ENCODE peak calls at places on chromosomes 5 and 9, in seven cellular contexts. W is esophagus squamous epithelium, K is breast epithelium, T is PC-9, G is HCT116, Q is K562, P is prostate gland. L is an unnamed sample.

GRCh38 chr9:90057361-90057760 is 452.5 kb downstream of the GADD45G start:
- DNase-seq in W (no peak), K (no peak), T (no peak), G (no peak), Q (no peak), P (no peak), L (no peak)

GRCh38 chr9:121495976-121496375 is 3.7 kb downstream of the GGTA1 start:
- DNase-seq in W (no peak), K (no peak), T (no peak), G (no peak), Q (no peak), P (no peak), L (no peak)

GRCh38 chr5:177307544-177308363 is 3.9 kb downstream of the MXD3 start:
- DNase-seq in W (no peak), K (no peak), T (no peak), G (no peak), Q (no peak), P (no peak), L (no peak)

GRCh38 chr9:70340572-70340971 is 73.9 kb downstream of the KLF9 start:
- DNase-seq in W (no peak), K (no peak), T (no peak), G (no peak), Q (peak; percentile 7), P (no peak), L (no peak)

GRCh38 chr5:98308960-98309359 is 464.5 kb upstream of the RGMB start:
- DNase-seq in W (no peak), K (no peak), T (no peak), G (peak; percentile 19), Q (no peak), P (no peak), L (no peak)

GRCh38 chr5:149869266-149869875 is 75.2 kb downstream of the PDE6A start:
- DNase-seq in W (no peak), K (no peak), T (no peak), G (no peak), Q (no peak), P (no peak), L (no peak)

GRCh38 chr9:120693609-120694008 is 20.7 kb downstream of the MEGF9 start:
- DNase-seq in W (no peak), K (no peak), T (no peak), G (no peak), Q (no peak), P (no peak), L (no peak)

GRCh38 chr9:127561491-127562270 is 50.4 kb upstream of the STXBP1 start:
- DNase-seq in W (no peak), K (peak; percentile 90), T (peak; percentile 100), G (peak; percentile 97), Q (peak; percentile 76), P (peak; percentile 76), L (peak; percentile 78)

GRCh38 chr5:7410936-7411511 is 15.1 kb downstream of the ADCY2 start:
- DNase-seq in W (no peak), K (no peak), T (no peak), G (no peak), Q (no peak), P (no peak), L (no peak)

GRCh38 chr9:88342246-88342645 is 46.0 kb upstream of the SPIN1 start:
- DNase-seq in W (no peak), K (no peak), T (no peak), G (no peak), Q (no peak), P (no peak), L (no peak)

GRCh38 chr5:96821260-96821916 is 13.6 kb upstream of the ERAP1 start:
- DNase-seq in W (no peak), K (no peak), T (no peak), G (no peak), Q (no peak), P (no peak), L (no peak)

GRCh38 chr5:105563842-105564241 is 2001.3 kb upstream of the NUDT12 start:
- DNase-seq in W (no peak), K (no peak), T (no peak), G (no peak), Q (no peak), P (no peak), L (no peak)

GRCh38 chr5:149323235-149324205 is 21.8 kb upstream of the GRPEL2 start:
- DNase-seq in W (no peak), K (no peak), T (no peak), G (no peak), Q (no peak), P (no peak), L (no peak)

GRCh38 chr9:7879551-7880245 is 80.1 kb upstream of the DMAC1 start:
- DNase-seq in W (no peak), K (no peak), T (no peak), G (no peak), Q (no peak), P (no peak), L (no peak)

GRCh38 chr5:150183436-150183835 is 6.4 kb upstream of the SLC6A7 start:
- DNase-seq in W (no peak), K (no peak), T (no peak), G (no peak), Q (no peak), P (no peak), L (no peak)

GRCh38 chr5:93151896-93152295 is 429.1 kb downstream of the NR2F1-AS1 start:
- DNase-seq in W (no peak), K (no peak), T (no peak), G (no peak), Q (no peak), P (no peak), L (no peak)

GRCh38 chr9:81490605-81491331 is 198.6 kb downstream of the TLE1 start:
- DNase-seq in W (no peak), K (no peak), T (peak; percentile 4), G (peak; percentile 2), Q (no peak), P (no peak), L (no peak)

GRCh38 chr9:113669523-113670115 is 206.1 kb downstream of the RGS3 start:
- DNase-seq in W (no peak), K (no peak), T (no peak), G (no peak), Q (no peak), P (no peak), L (no peak)

DNA sequence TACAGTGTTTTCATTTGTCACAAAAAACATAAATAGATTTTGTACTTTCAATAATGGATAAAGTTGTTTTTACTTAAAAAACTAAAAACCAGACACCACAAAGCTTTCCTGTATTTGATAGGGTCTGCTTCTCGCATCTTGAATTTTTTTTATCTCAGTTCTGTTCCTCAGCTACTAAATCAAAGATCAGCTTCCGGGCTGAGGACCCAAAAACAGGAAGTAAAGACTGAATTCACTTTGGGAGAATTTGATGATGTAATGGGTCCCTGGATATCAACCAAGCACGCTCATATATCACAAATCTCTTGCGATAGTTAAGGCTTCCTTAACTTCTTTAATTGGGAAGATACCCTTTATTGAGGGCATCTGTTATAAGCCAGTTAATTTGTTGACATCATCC is 24.1 kb downstream of the ITK start:
- DNase-seq in W (no peak), K (no peak), T (no peak), G (no peak), Q (no peak), P (no peak), L (no peak)
- H3K4me1 ChIP-seq in W (no peaks in the 10 kb centered on the region), K (no peaks in the 10 kb centered on the region), T (no peaks in the 10 kb centered on the region), G (no peaks in the 10 kb centered on the region), Q (no peaks in the 10 kb centered on the region), P (no peaks in the 10 kb centered on the region), L (no peaks in the 10 kb centered on the region)

DNA sequence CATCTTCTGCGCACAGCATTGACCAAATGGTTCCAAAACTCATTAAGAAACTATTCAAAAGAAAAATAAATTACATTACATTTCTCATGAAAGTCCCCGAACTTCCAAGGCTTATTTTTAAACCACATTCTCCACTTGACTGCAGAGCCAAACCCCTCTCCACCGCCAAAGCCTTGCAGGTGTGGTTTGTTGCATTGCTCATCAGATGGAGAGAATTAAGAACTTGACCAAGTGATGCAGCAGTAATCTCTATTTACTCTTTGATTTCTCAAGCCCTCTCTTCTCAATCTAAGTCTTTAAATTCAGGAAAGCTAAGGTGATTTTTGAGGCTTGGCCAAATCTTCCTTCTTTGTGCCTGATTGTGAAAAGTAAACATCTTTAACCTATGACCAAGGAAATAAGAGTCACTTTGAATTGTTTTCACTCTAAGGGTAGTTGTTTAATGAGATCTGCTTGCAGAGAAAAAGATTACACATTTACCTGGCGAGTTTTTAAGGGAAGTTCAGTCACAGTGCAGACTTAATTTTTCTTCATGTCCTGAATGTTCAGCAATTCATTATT is 290.5 kb upstream of the ITGA1 start:
- DNase-seq in W (no peak), K (no peak), T (no peak), G (no peak), Q (no peak), P (no peak), L (no peak)
- H3K27ac ChIP-seq in W (no peak overlapping the region), K (no peak overlapping the region), T (no peak overlapping the region), G (no peak overlapping the region), Q (no peak overlapping the region), P (no peak overlapping the region), L (no peak overlapping the region)

DNA sequence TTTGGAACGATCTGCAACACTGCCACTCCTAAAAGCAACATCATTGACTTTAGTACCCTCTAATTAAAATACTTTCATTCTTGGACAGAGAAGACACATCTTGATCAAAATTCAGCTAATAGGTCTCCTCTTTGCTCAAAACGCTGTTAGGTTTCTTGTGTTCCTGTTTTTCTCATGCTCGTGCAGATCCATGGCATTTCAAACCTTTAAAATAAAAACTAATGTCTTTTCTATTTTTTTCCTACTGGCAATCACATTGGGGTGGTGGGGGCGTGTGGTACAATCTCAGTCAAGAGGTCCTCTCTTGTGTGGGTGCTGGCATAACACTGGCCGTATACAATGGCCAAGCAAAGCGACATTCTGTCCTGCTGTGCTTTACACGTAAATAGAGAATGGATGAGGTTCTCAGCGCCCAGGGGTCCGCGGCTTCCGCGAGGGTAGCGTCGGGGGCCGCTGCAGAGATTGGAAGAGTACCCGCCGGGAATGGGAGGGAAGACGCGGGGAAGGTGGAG is 313 bp upstream of the GPR150 start:
- DNase-seq in W (no peak), K (no peak), T (no peak), G (no peak), Q (no peak), P (no peak), L (no peak)
- H3K4me3 ChIP-seq in W (peak overlapping the region; percentile 60), K (peak overlapping the region; percentile 74), T (peak overlapping the region; percentile 60), G (no peak overlapping the region), Q (no peak overlapping the region), P (peak overlapping the region; percentile 50), L (peak overlapping the region; percentile 83)

GRCh38 chr9:134063876-134064450 is 3.9 kb downstream of the BRD3 start:
- DNase-seq in W (no peak), K (no peak), T (no peak), G (no peak), Q (no peak), P (no peak), L (no peak)

GRCh38 chr9:134066923-134067851 is 639 bp downstream of the BRD3 start:
- DNase-seq in W (no peak), K (no peak), T (no peak), G (no peak), Q (peak; percentile 71), P (no peak), L (no peak)

GRCh38 chr9:134064711-134065110 is 3.1 kb downstream of the BRD3 start:
- DNase-seq in W (no peak), K (peak; percentile 49), T (no peak), G (no peak), Q (no peak), P (no peak), L (no peak)

GRCh38 chr9:134066546-134066922 is 1.3 kb downstream of the BRD3 start:
- DNase-seq in W (no peak), K (no peak), T (no peak), G (no peak), Q (no peak), P (no peak), L (no peak)

GRCh38 chr9:134065720-134066419 is 2.0 kb downstream of the BRD3 start:
- DNase-seq in W (no peak), K (peak; percentile 52), T (peak; percentile 56), G (no peak), Q (peak; percentile 66), P (no peak), L (no peak)
- H3K4me1 ChIP-seq in W (peaks cover 45% of the 10 kb centered on the region), K (peaks cover 14% of the 10 kb centered on the region), T (peaks cover 13% of the 10 kb centered on the region), G (peaks cover 22% of the 10 kb centered on the region), Q (peaks cover 51% of the 10 kb centered on the region), P (peaks cover 29% of the 10 kb centered on the region), L (peaks cover 55% of the 10 kb centered on the region)